ENCODE peak calls at places on chromosomes 2 and 18, in six cellular contexts. J is mammary epithelial cell, T is GM12878, N is Karpas-422, E is PC-9, K is GM23248. S is an unnamed sample. For H3K4me1, the result is how much of the 10 kb centered on the place peaks cover.

GRCh38 chr2:235967358-235967757 is 200.8 kb downstream of the GBX2 start:
- DNase-seq in T (no peak), N (no peak), J (no peak), K (no peak), E (no peak), S (no peak)

GRCh38 chr2:190649035-190649797 is at the start of gene NAB1:
- DNase-seq in N (peak), T (no peak), J (peak), K (peak), E (peak), S (peak)

GRCh38 chr2:63661076-63661475 is 72.3 kb downstream of the MDH1 start:
- DNase-seq in N (no peak), J (peak), K (peak), T (no peak), E (no peak), S (no peak)

GRCh38 chr2:74387346-74387745 is 7.2 kb upstream of the DCTN1 start:
- DNase-seq in J (peak), T (no peak), K (peak), E (no peak), N (no peak), S (no peak)

GRCh38 chr2:134279417-134279816 is 25.5 kb downstream of the MGAT5 start:
- DNase-seq in E (no peak), T (no peak), J (no peak), N (no peak), K (no peak), S (no peak)

GRCh38 chr18:36066001-36066400 is 1.4 kb downstream of the RPRD1A start:
- DNase-seq in T (no peak), J (no peak), E (no peak), K (peak), N (peak), S (no peak)

GRCh38 chr2:239223330-239224248 is 177.2 kb downstream of the HDAC4 start:
- DNase-seq in E (no peak), J (no peak), N (no peak), T (no peak), K (peak), S (no peak)

GRCh38 chr18:56207989-56208388 is 430.4 kb downstream of the TXNL1 start:
- DNase-seq in K (no peak), T (no peak), J (no peak), E (no peak), N (no peak), S (no peak)

GRCh38 chr2:6254446-6254845 is 562.3 kb downstream of the SOX11 start:
- DNase-seq in K (no peak), T (no peak), N (no peak), E (no peak), J (no peak), S (peak)

GRCh38 chr18:3150688-3151087 is 69.1 kb downstream of the MYOM1 start:
- DNase-seq in J (no peak), N (no peak), K (no peak), T (no peak), E (no peak), S (no peak)

GRCh38 chr2:138030459-138030858 is 66.2 kb downstream of the HNMT start:
- DNase-seq in T (peak), K (peak), J (peak), E (no peak), N (no peak), S (no peak)

GRCh38 chr2:147204102-147204501 is 640.7 kb upstream of the ACVR2A start:
- DNase-seq in J (peak), K (peak), E (peak), T (no peak), N (no peak), S (no peak)

GRCh38 chr2:24147364-24147763 is 24.1 kb downstream of the FAM228B start:
- DNase-seq in E (no peak), T (no peak), J (no peak), N (no peak), K (peak), S (no peak)

DNA sequence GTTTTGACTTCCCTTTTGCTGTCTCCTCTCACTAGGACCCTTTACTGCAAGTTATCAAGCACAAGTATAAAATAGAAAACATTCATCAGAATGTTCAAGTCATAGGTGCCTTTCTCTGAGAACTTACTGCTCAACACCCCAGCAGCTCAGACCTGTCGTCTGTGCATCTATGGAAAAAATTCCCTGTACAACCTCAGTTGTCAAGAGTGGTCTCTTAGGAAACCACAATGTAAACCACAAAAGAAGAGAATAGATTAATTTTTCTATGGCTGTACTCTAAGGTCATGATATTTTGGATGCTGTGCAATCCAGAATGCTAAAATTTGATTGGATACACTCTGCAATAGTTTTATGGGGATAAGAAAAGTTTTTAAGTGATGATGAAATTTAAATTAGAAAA is 84.1 kb downstream of the RBMS1 start:
- DNase-seq in N (no peak), T (no peak), K (no peak), J (no peak), E (no peak), S (no peak)
- H3K4me1 ChIP-seq in N (under half), T (under half), K (under half), J (half or more), E (under half), S (under half)

DNA sequence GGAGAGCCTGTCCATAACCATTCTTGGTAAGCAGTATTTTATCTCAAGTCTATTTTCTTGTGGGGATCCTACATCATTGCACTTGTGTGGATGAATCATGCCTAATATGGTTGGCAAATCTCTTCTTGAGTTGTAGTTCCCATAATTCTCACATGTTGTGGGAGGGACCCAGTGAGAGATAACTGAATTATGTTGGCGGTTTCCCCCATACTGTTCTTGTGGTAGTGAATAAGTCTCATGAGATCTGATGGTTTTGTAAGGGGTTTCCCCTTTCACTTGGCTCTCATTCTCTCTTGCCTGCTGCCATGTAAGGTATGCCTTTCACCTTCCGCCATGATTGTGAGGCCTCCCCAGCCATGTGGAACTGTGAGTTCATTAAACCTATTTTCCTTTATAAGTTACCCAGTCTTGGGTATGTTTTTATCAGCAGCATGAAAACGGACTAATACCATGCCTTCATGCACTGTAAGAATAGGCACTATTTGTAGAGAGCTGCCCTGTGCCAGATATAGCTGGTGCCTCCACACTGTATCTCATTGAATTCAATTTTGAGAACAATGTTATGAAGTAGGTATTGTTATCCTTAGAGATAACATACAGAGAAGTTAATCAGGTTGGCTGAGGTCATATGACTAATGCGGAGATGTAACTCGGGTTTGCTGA is 148.3 kb downstream of the PLCL1 start:
- DNase-seq in J (no peak), E (no peak), N (no peak), K (no peak), T (peak), S (no peak)
- H2AFZ ChIP-seq in J (no peak), E (no peak), N (no peak), K (no peak), T (peak), S (no peak)

DNA sequence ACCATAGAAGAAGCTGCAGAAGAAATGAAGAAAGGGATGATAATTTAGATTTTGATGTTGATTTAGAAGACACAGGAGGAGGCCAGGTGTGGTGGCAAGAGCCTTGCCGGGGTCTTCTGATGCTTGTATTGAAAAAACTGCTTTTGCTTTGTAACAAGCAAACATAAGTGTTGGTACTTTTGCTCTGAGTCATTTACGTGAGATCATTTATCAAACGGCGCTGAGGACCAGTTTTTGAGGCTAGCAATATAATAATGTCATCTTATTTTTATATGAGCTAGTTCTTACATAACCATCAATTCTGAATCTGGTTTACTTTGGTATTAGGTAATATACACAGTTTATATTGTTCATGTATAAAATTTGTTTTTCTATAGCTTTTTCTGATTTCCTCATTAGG is 30.6 kb downstream of the SPTBN1 start:
- DNase-seq in N (no peak), J (no peak), T (no peak), E (no peak), K (no peak), S (no peak)
- H3K4me1 ChIP-seq in N (under half), J (under half), T (under half), E (under half), K (under half), S (under half)

DNA sequence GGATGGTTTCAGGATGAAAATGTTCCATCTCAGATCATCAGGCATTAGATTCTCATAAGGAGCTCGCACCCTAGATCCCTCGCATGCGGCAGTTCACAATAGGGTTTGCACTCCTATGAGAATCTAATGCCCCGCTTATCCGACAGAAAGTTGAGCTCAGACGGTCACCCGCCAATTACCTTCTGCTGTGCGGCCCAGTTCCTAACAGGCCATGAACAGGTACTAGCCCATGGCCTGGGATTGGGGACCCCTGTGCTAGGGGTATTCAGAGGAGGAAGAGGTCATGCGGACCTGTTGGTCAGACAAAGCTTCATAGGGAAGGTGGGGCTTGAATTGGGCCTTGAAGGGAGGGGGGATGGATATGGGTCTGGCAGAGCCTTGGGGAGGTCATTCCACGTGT is 4.4 kb upstream of the BUB1 start:
- DNase-seq in E (no peak), T (no peak), J (no peak), N (no peak), K (no peak), S (no peak)
- H2AFZ ChIP-seq in E (no peak), T (no peak), J (no peak), N (no peak), K (no peak), S (no peak)

DNA sequence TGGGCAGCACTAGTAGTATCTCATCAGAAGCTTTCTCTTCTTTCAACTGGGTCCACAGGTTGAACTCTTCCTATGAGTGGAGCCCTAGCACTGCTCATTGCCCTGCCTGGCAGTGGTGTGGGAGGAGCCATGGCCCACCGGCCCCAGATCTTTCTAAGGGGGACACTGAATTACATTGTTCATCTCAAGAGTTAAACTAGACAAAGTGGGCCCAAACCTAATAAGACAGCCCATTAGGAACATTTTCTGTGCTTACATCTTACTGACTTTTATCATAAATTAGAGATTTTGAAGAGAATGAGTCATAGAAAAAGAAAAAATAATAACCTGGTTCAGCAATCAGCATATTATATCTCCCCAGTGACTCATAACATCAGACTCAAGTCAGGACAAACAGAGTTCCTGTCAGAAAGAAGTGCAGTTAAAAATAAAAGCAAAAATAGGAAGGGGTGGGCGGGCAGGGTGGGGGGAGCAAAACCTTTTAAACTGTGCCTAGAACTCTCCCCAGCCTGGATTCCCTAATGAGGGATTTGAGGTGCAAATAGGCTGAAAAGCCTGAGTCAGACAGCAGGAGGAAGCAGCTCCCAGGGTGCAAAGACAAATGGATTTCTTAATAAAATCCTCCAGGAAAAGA is 161.6 kb upstream of the TRIB2 start:
- DNase-seq in T (no peak), N (no peak), K (peak), E (peak), J (peak), S (no peak)
- H3K4me1 ChIP-seq in T (under half), N (under half), K (under half), E (under half), J (under half), S (under half)

GRCh38 chr18:27577740-27578139 is 392.6 kb upstream of the CHST9 start:
- DNase-seq in N (no peak), J (no peak), K (no peak), E (no peak), T (no peak), S (no peak)
- H2AFZ ChIP-seq in N (no peak), J (no peak), K (no peak), E (no peak), T (no peak), S (no peak)

GRCh38 chr2:169107645-169108044 is 38.3 kb downstream of the DHRS9 start:
- DNase-seq in K (no peak), J (no peak), N (no peak), T (no peak), E (no peak), S (peak)
- H3K4me1 ChIP-seq in K (under half), J (under half), N (under half), T (under half), E (under half), S (under half)

GRCh38 chr2:55420901-55421300 is 1.2 kb upstream of the CCDC88A start:
- DNase-seq in T (no peak), J (no peak), K (peak), E (no peak), N (peak), S (peak)
- H2AFZ ChIP-seq in T (peak), J (no peak), K (peak), E (no peak), N (peak), S (peak)

GRCh38 chr2:5094192-5094591 is 598.0 kb upstream of the SOX11 start:
- DNase-seq in E (no peak), N (no peak), T (no peak), J (no peak), K (no peak), S (no peak)

GRCh38 chr2:5093518-5093917 is 598.7 kb upstream of the SOX11 start:
- DNase-seq in J (no peak), T (no peak), N (no peak), K (no peak), E (no peak), S (no peak)

DNA sequence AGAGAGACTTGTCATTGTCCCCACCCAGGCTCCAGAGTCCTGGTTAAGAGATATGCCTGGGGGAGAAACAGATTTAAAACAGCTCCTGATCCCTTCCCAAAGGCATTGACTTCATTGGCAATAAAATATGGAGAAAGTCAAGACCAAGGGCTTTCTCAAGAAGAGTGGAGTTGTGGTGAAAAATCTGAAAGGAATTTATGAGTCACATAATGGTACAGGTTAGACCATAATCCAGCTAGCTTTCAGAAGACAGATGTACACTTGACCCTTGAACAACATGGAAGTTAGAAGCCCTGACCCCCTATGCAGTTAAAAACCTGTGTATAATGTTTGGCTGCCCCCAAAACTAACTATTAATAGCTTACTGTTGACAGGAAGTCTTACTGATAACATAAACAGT is 599.1 kb upstream of the SOX11 start:
- DNase-seq in N (no peak), J (peak), T (no peak), E (no peak), K (no peak), S (no peak)
- H3K4me1 ChIP-seq in N (under half), J (under half), T (under half), E (under half), K (under half), S (under half)